ENCODE peak calls at places on chromosomes 13 and 19, in seven cellular contexts. T, A, F, Z, R, E and M are unnamed samples.

GRCh38 chr13:44302948-44303575 is 70.6 kb upstream of the SERP2 start:
- DNase-seq in T (no peak), A (no peak), F (no peak), Z (no peak), R (no peak), E (no peak), M (no peak)

GRCh38 chr13:40125336-40125735 is 469.9 kb downstream of the COG6 start:
- DNase-seq in T (no peak), A (no peak), F (no peak), Z (no peak), R (no peak), E (no peak), M (no peak)

GRCh38 chr13:95087746-95088305 is 213.4 kb downstream of the ABCC4 start:
- DNase-seq in T (no peak), A (peak), F (no peak), Z (no peak), R (no peak), E (no peak), M (no peak)

GRCh38 chr13:43019811-43020210 is 3.6 kb upstream of the DNAJC15 start:
- DNase-seq in T (no peak), A (no peak), F (no peak), Z (no peak), R (no peak), E (no peak), M (no peak)

GRCh38 chr13:76455960-76456359 is 430.2 kb downstream of the KCTD12 start:
- DNase-seq in T (no peak), A (no peak), F (no peak), Z (no peak), R (no peak), E (no peak), M (no peak)

GRCh38 chr13:31945202-31945978 is 86.2 kb upstream of the FRY start:
- DNase-seq in T (no peak), A (peak), F (peak), Z (peak), R (peak), E (peak), M (no peak)

GRCh38 chr13:79404985-79405384 is 1.1 kb downstream of the RBM26 start:
- DNase-seq in T (no peak), A (peak), F (no peak), Z (no peak), R (no peak), E (no peak), M (no peak)

GRCh38 chr19:35742121-35742724 is at the start of gene IGFLR1:
- DNase-seq in T (peak), A (no peak), F (no peak), Z (no peak), R (peak), E (no peak), M (no peak)

GRCh38 chr13:22148187-22148586 is 477.3 kb downstream of the FGF9 start:
- DNase-seq in T (no peak), A (no peak), F (no peak), Z (no peak), R (no peak), E (no peak), M (no peak)

GRCh38 chr13:114071441-114071840 is 61.0 kb downstream of the RASA3 start:
- DNase-seq in T (no peak), A (no peak), F (peak), Z (no peak), R (peak), E (no peak), M (peak)

GRCh38 chr19:8367327-8368001 is 3.5 kb downstream of the ANGPTL4 start:
- DNase-seq in T (no peak), A (peak), F (peak), Z (peak), R (peak), E (peak), M (peak)

GRCh38 chr13:32426981-32427851 is 714 bp downstream of the N4BP2L1 start:
- DNase-seq in T (peak), A (no peak), F (peak), Z (peak), R (peak), E (peak), M (peak)

GRCh38 chr13:43411741-43412140 is 375.0 kb downstream of the ENOX1 start:
- DNase-seq in T (no peak), A (no peak), F (no peak), Z (no peak), R (no peak), E (no peak), M (no peak)

GRCh38 chr13:105774739-105775460 is 760.6 kb downstream of the EFNB2 start:
- DNase-seq in T (no peak), A (no peak), F (peak), Z (no peak), R (no peak), E (no peak), M (no peak)

GRCh38 chr13:113632706-113633484 is 25.1 kb downstream of the ATP4B start:
- DNase-seq in T (no peak), A (no peak), F (no peak), Z (no peak), R (no peak), E (no peak), M (no peak)

GRCh38 chr13:75507027-75508001 is 25.3 kb upstream of the TBC1D4 start:
- DNase-seq in T (no peak), A (no peak), F (no peak), Z (no peak), R (no peak), E (no peak), M (no peak)

GRCh38 chr19:48121909-48122371 is 11.3 kb upstream of the PLA2G4C start:
- DNase-seq in T (no peak), A (peak), F (no peak), Z (no peak), R (peak), E (peak), M (no peak)

GRCh38 chr19:31548941-31549340 is 199.7 kb upstream of the TSHZ3 start:
- DNase-seq in T (no peak), A (peak), F (peak), Z (peak), R (no peak), E (peak), M (no peak)

GRCh38 chr13:27403727-27404385 is 20.6 kb upstream of the GTF3A start:
- DNase-seq in T (no peak), A (no peak), F (no peak), Z (no peak), R (no peak), E (no peak), M (no peak)

GRCh38 chr19:56351208-56351607 is 36.6 kb upstream of the ZSCAN5A start:
- DNase-seq in T (no peak), A (no peak), F (no peak), Z (no peak), R (no peak), E (no peak), M (no peak)

GRCh38 chr19:47518139-47518538 is 3.3 kb upstream of the NAPA start:
- DNase-seq in T (peak), A (peak), F (no peak), Z (no peak), R (no peak), E (no peak), M (no peak)

GRCh38 chr19:2315818-2316353 is 7.9 kb upstream of the LINGO3 start:
- DNase-seq in T (peak), A (no peak), F (peak), Z (peak), R (peak), E (peak), M (peak)

GRCh38 chr19:27964165-27964564 is 1248.8 kb downstream of the UQCRFS1 start:
- DNase-seq in T (no peak), A (no peak), F (no peak), Z (no peak), R (no peak), E (no peak), M (no peak)

GRCh38 chr19:38557205-38557799 is 60.5 kb downstream of the MAP4K1 start:
- DNase-seq in T (no peak), A (no peak), F (no peak), Z (no peak), R (no peak), E (no peak), M (no peak)

GRCh38 chr19:16193466-16193865 is 4.2 kb upstream of the AP1M1 start:
- DNase-seq in T (no peak), A (no peak), F (no peak), Z (no peak), R (no peak), E (no peak), M (no peak)

GRCh38 chr19:44694184-44694579 is 4.8 kb upstream of the CEACAM16 start:
- DNase-seq in T (no peak), A (no peak), F (no peak), Z (no peak), R (no peak), E (no peak), M (no peak)

GRCh38 chr19:52345162-52345561 is 9.1 kb downstream of the ZNF610 start:
- DNase-seq in T (no peak), A (no peak), F (no peak), Z (no peak), R (no peak), E (no peak), M (no peak)

DNA sequence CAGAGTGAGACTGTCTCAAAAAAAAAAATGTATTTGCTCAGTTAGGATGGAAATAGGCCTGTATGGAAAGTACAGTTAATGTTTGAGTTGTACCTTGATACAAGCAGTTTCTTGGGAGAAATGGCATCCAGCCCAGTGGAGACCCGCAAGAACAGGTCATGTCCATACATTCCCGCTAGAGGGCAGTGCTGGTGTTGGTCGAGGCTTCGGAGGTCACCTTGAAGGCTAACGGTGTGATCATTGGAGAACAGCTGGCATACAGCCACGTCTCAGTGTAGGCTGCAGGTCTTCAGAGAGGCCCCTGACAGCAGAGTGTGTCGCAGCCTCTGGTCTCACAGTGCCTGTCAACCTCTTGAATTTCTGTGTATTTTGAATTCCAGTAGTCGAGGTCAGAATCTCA is 7.5 kb downstream of the ZNF610 start:
- DNase-seq in T (no peak), A (no peak), F (peak), Z (peak), R (peak), E (peak), M (peak)
- TF ChIP-seq CTCF in T (no peak), A (no peak), F (peak), Z (peak), R (peak), E (peak), M (peak)

GRCh38 chr19:18896421-18896841 is 473 bp upstream of the CERS1 start:
- DNase-seq in T (no peak), A (peak), F (peak), Z (peak), R (no peak), E (no peak), M (no peak)
- TF ChIP-seq CTCF in T (no peak), A (no peak), F (no peak), Z (no peak), R (no peak), E (no peak), M (no peak)

GRCh38 chr19:14432817-14433453 is at the start of gene PKN1:
- DNase-seq in T (peak), A (no peak), F (peak), Z (peak), R (peak), E (peak), M (peak)

GRCh38 chr19:14435320-14436050 is 2.4 kb downstream of the PKN1 start:
- DNase-seq in T (no peak), A (no peak), F (no peak), Z (no peak), R (no peak), E (no peak), M (no peak)

GRCh38 chr19:14433454-14434156 is 499 bp downstream of the PKN1 start:
- DNase-seq in T (peak), A (no peak), F (peak), Z (peak), R (peak), E (no peak), M (no peak)

GRCh38 chr19:14434543-14435319 is 1.6 kb downstream of the PKN1 start:
- DNase-seq in T (no peak), A (peak), F (no peak), Z (peak), R (peak), E (peak), M (no peak)

GRCh38 chr19:14434157-14434501 is 1.0 kb downstream of the PKN1 start:
- DNase-seq in T (no peak), A (no peak), F (no peak), Z (peak), R (no peak), E (no peak), M (no peak)
- TF ChIP-seq CTCF in T (no peak), A (no peak), F (no peak), Z (no peak), R (no peak), E (no peak), M (no peak)

GRCh38 chr19:11453468-11454341 is 18.3 kb downstream of the PRKCSH start:
- DNase-seq in T (no peak), A (no peak), F (peak), Z (no peak), R (no peak), E (no peak), M (no peak)
- TF ChIP-seq CTCF in T (no peak), A (peak), F (peak), Z (no peak), R (no peak), E (peak), M (peak)

GRCh38 chr19:33705090-33705847 is 83.5 kb downstream of the CHST8 start:
- DNase-seq in T (no peak), A (no peak), F (peak), Z (no peak), R (peak), E (no peak), M (no peak)
- TF ChIP-seq CTCF in T (no peak), A (no peak), F (peak), Z (no peak), R (no peak), E (peak), M (no peak)

DNA sequence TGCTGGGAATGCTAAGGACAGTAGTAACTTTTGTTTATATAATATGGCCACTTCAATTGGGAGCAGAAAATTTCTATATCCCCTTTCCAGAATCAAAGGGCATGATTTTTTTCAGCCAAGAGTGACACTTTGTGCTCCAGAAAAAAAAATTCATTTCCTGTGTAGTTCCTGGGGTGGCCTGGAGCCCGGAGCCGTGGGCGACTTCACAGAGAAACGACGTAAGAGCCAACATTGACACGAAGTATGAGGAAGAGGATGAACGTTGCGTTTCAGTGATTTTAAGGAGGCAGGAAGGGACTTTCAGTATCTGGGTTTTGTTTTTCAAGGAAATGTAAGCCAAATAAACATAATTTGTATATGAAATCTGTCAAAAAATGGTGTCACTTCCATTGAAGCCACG is 187.6 kb downstream of the STK24 start:
- DNase-seq in T (no peak), A (no peak), F (no peak), Z (no peak), R (no peak), E (no peak), M (no peak)
- TF ChIP-seq CTCF in T (no peak), A (no peak), F (no peak), Z (no peak), R (no peak), E (no peak), M (no peak)